ENCODE peak calls at places on chromosomes 12 and 14, in six cellular contexts. U is NCI-H69; E is fibroblast of gingiva; D is C1 segment of cervical spinal cord; P is activated CD4-positive, alpha-beta T cell treated with anti-CD3 and anti-CD28 coated beads for 48 hours; S is stimulated activated CD8-positive, alpha-beta memory T cell treated with anti-CD3 and anti-CD28 coated beads, Interleukin-2, amount 100 ng/mL, for 48 hours. N is an unnamed sample.

GRCh38 chr12:92028039-92028709 is 117.5 kb downstream of the BTG1 start:
- DNase-seq in U (peak; percentile 66), E (no peak), D (no peak), P (no peak), S (no peak), N (no peak)

GRCh38 chr14:68781161-68782021 is 11.5 kb downstream of the ZFP36L1 start:
- DNase-seq in U (no peak), E (no peak), D (no peak), P (peak; percentile 72), S (no peak), N (no peak)

GRCh38 chr12:71846322-71846940 is 6.9 kb downstream of the TBC1D15 start:
- DNase-seq in U (peak; percentile 35), E (peak; percentile 17), D (no peak), P (no peak), S (no peak), N (no peak)

GRCh38 chr14:68762944-68763831 is 29.7 kb downstream of the ZFP36L1 start:
- DNase-seq in U (peak; percentile 58), E (no peak), D (no peak), P (no peak), S (no peak), N (no peak)

GRCh38 chr12:85322715-85323114 is 42.7 kb downstream of the ALX1 start:
- DNase-seq in U (no peak), E (peak; percentile 3), D (no peak), P (no peak), S (no peak), N (no peak)

GRCh38 chr12:68749443-68749842 is 3.5 kb downstream of the SLC35E3 start:
- DNase-seq in U (no peak), E (no peak), D (no peak), P (no peak), S (no peak), N (no peak)

GRCh38 chr12:19402211-19402610 is 37.1 kb upstream of the AEBP2 start:
- DNase-seq in U (no peak), E (no peak), D (no peak), P (no peak), S (no peak), N (no peak)

GRCh38 chr12:117404203-117404853 is 42.9 kb upstream of the NOS1 start:
- DNase-seq in U (peak; percentile 30), E (no peak), D (no peak), P (no peak), S (no peak), N (no peak)

GRCh38 chr14:90753456-90754005 is 62.7 kb downstream of the TTC7B start:
- DNase-seq in U (no peak), E (no peak), D (no peak), P (no peak), S (no peak), N (no peak)

GRCh38 chr12:24364921-24365320 is 415.5 kb upstream of the SOX5 start:
- DNase-seq in U (peak; percentile 7), E (no peak), D (no peak), P (no peak), S (no peak), N (no peak)

GRCh38 chr12:124321040-124321481 is 26.2 kb downstream of the RFLNA start:
- DNase-seq in U (peak; percentile 50), E (peak; percentile 26), D (peak; percentile 39), P (peak; percentile 82), S (peak; percentile 60), N (peak; percentile 51)

GRCh38 chr12:1803736-1804135 is 16.6 kb upstream of the LRTM2 start:
- DNase-seq in U (no peak), E (no peak), D (no peak), P (no peak), S (no peak), N (no peak)

GRCh38 chr12:13970803-13971202 is 10.6 kb downstream of the GRIN2B start:
- DNase-seq in U (no peak), E (no peak), D (no peak), P (no peak), S (no peak), N (no peak)

GRCh38 chr12:57135939-57136338 is 7.7 kb downstream of the LRP1 start:
- DNase-seq in U (no peak), E (peak; percentile 90), D (peak; percentile 48), P (no peak), S (no peak), N (peak; percentile 89)

GRCh38 chr12:121120323-121120722 is 12.4 kb upstream of the P2RX7 start:
- DNase-seq in U (no peak), E (no peak), D (no peak), P (no peak), S (no peak), N (no peak)

GRCh38 chr12:32822344-32822743 is 66.6 kb upstream of the YARS2 start:
- DNase-seq in U (no peak), E (no peak), D (no peak), P (no peak), S (no peak), N (no peak)

GRCh38 chr14:99157246-99157645 is 114.8 kb downstream of the BCL11B start:
- DNase-seq in U (no peak), E (no peak), D (no peak), P (no peak), S (no peak), N (no peak)